ENCODE peak calls at places on chromosome 4, in five cellular contexts. U is mesendoderm; J is AG10803; D is CD8-positive, alpha-beta T cell; I is germinal center. R is an unnamed sample.

GRCh38 chr4:6987566-6987920 is 55.6 kb upstream of the TADA2B start:
- DNase-seq in I (no peak), D (no peak), U (peak), J (peak), R (no peak)

GRCh38 chr4:84582302-84582987 is 482 bp upstream of the CDS1 start:
- DNase-seq in J (peak), D (peak), I (peak), U (peak), R (peak)

GRCh38 chr4:110610940-110611785 is 11.7 kb downstream of the PITX2 start:
- DNase-seq in U (peak), J (no peak), D (no peak), I (no peak), R (no peak)

GRCh38 chr4:89598602-89599001 is 238.4 kb downstream of the SNCA start:
- DNase-seq in I (no peak), U (peak), J (no peak), D (no peak), R (no peak)

GRCh38 chr4:104022871-104023270 is 303.1 kb upstream of the TACR3 start:
- DNase-seq in I (no peak), U (no peak), D (no peak), J (no peak), R (no peak)

GRCh38 chr4:1512081-1512737 is 106.0 kb upstream of the NKX1-1 start:
- DNase-seq in J (no peak), I (no peak), U (no peak), D (no peak), R (no peak)

GRCh38 chr4:132818091-132818490 is 331.0 kb upstream of the PCDH10 start:
- DNase-seq in U (peak), D (no peak), I (no peak), J (no peak), R (no peak)

GRCh38 chr4:121668368-121669162 is 28.2 kb downstream of the ANXA5 start:
- DNase-seq in J (peak), D (no peak), U (no peak), I (no peak), R (no peak)

GRCh38 chr4:154542264-154542879 is 7.8 kb downstream of the PLRG1 start:
- DNase-seq in U (no peak), I (no peak), D (no peak), J (no peak), R (no peak)

GRCh38 chr4:174389439-174389838 is 105.7 kb downstream of the CEP44 start:
- DNase-seq in J (no peak), U (no peak), D (no peak), I (no peak), R (no peak)

GRCh38 chr4:145619639-145619996 is 433 bp downstream of the MMAA start:
- DNase-seq in U (no peak), J (peak), D (peak), I (no peak), R (no peak)

GRCh38 chr4:129342820-129343219 is 246.9 kb downstream of the C4orf33 start:
- DNase-seq in J (peak), I (no peak), U (no peak), D (no peak), R (no peak)

GRCh38 chr4:142043509-142043908 is 407.1 kb downstream of the IL15 start:
- DNase-seq in I (no peak), J (peak), D (no peak), U (no peak), R (no peak)

GRCh38 chr4:71333960-71334951 is 4.6 kb upstream of the SLC4A4 start:
- DNase-seq in U (no peak), D (no peak), J (peak), I (no peak), R (no peak)

GRCh38 chr4:76811604-76812412 is 86.1 kb downstream of the SOWAHB start:
- DNase-seq in U (peak), D (no peak), I (no peak), J (peak), R (no peak)

GRCh38 chr4:119210760-119211159 is 1.8 kb upstream of the USP53 start:
- DNase-seq in D (no peak), U (no peak), I (no peak), J (peak), R (no peak)

GRCh38 chr4:18954538-18954937 is 933.0 kb upstream of the LCORL start:
- DNase-seq in J (no peak), D (no peak), U (no peak), I (no peak), R (no peak)